ENCODE peak calls at places on chromosomes 1 and 21, in four cellular contexts. O, Q, X and K are unnamed samples.

GRCh38 chr1:3242408-3243270 is 173.6 kb downstream of the PRDM16 start:
- DNase-seq in Q (no peak), X (no peak), O (no peak), K (no peak)

GRCh38 chr1:228929476-228930027 is 194.3 kb downstream of the RHOU start:
- DNase-seq in X (no peak), O (no peak), Q (no peak), K (no peak)

GRCh38 chr1:147641695-147642592 is 28.4 kb downstream of the ACP6 start:
- DNase-seq in Q (peak), X (peak), O (peak), K (no peak)

GRCh38 chr1:155981266-155982088 is 3.1 kb upstream of the ARHGEF2 start:
- DNase-seq in O (no peak), Q (no peak), X (peak), K (no peak)

GRCh38 chr1:41754540-41754939 is 164.2 kb downstream of the HIVEP3 start:
- DNase-seq in Q (no peak), X (no peak), O (no peak), K (no peak)

GRCh38 chr1:167121375-167122120 is 27.7 kb downstream of the STYXL2 start:
- DNase-seq in Q (peak), X (no peak), O (peak), K (no peak)

GRCh38 chr1:216705686-216706085 is 17.5 kb downstream of the ESRRG start:
- DNase-seq in O (no peak), Q (peak), X (no peak), K (no peak)

GRCh38 chr1:39491146-39491921 is at the start of gene BMP8A:
- DNase-seq in O (peak), X (peak), Q (peak), K (no peak)

GRCh38 chr1:21115098-21115760 is 61.5 kb downstream of the EIF4G3 start:
- DNase-seq in Q (no peak), O (no peak), X (peak), K (no peak)

GRCh38 chr1:119910617-119911016 is 14.3 kb upstream of the ADAM30 start:
- DNase-seq in X (no peak), O (no peak), Q (no peak), K (no peak)

GRCh38 chr1:61973100-61973837 is 221.4 kb upstream of the L1TD1 start:
- DNase-seq in Q (no peak), O (no peak), X (no peak), K (no peak)

GRCh38 chr1:61967750-61968149 is 225.5 kb downstream of the PATJ start:
- DNase-seq in Q (no peak), X (no peak), O (no peak), K (no peak)

DNA sequence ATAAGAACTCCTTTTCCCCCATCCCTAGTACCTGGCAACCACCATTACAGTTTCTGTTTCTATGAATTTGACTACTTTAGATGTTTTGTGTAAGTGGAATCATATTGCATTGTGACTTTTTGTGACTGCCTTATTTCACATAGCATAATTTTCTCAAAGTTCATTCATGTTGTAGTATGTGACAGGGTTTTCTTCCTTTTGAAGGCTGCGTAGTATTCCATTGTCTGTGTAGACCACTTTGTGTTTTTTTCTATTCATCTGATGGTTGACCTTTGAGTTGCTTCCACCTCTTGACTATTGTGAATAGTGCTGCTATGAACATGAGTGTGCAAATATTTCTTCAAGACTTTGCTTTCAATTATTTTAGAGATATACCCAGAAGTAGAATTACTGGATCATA is 225.8 kb upstream of the L1TD1 start:
- DNase-seq in O (no peak), Q (no peak), X (no peak), K (no peak)
- TF ChIP-seq PBX3 in O (no peak), Q (no peak), X (no peak), K (no peak)

DNA sequence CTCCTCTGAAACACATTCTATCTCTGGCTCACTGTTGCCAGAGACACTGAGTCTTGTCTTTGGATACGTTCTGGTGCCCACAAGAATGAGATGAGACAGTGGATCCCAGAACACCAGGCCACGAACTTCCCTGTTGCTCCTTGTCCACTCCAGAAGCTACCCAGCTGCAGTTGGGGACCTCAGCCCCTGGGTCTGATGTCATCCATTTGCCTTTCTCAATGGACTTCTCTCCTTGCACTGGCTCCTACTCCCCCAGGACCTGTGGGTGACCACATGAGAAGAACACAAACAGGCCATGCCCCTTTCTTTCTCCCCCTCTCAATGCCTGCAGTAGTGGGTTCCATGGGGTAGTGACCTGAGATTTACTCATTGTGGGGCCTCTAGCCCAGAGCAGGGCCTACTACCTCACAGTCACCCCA is 5.9 kb downstream of the NBPF1 start:
- DNase-seq in X (no peak), Q (no peak), O (no peak), K (no peak)
- TF ChIP-seq PBX3 in X (no peak), Q (no peak), O (no peak), K (no peak)

DNA sequence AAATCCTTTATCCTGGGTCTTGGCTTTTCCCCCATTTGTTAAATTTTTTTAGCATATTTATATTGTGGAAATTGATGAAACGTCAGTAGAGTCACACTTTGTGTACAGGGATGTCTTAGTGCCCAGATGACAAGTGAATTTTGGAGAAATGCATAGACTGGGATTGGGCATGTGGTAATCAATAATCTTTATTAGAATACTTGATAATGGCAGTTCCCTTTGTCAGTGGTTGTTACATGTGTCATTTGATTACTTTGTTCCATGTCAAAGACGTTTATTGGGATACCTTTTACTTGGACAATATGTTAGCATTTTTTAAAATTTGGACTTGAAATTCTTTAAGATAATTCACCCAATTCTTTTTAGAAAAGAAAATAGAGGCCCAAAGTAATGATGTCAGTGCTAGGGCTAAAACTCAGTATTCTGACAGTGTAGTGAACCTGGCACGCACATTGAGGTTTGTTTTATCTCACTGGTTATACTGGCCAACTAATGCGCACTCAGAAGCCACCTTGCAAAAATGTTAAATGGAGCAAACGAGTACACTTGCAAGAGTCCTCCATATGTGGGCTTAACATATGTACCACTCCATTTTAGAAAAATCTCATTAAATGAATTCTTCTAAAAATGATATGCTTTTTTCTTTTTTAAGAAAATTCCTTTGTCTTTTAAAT is 9.2 kb downstream of the PRPF38B start:
- DNase-seq in O (no peak), X (no peak), Q (no peak), K (no peak)
- TF ChIP-seq PBX3 in O (no peak), X (no peak), Q (no peak), K (no peak)

DNA sequence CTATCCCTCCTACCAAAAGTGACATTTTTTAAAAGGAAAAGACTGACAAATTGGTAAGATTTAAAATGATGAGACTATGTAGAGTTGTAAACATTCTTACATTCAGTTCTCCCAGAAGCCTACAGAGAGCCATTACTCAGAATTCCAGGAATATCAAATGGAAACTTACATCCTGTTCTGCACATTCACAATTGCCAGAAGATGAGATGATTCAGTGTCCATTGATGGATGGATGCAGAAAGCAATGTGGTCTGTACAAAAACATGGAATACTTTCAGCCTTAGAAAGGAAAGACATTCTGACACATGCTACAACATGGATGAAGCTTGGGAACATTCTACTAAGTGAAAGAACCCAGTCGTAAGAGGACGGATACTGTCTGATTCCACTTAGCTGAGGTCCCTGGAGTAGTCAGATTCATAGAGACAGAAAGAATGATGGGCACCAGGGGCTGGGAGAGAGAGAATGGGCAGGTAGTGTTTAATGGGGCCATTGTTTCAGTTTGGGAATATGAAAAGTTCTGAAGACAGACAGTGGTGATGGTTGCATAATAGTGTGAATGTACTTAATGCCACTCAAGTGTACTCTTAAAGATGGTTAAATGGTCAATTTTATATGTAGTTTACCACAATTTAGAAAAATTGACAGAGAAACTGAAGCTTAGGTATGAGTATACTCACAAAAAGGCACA is 16.6 kb downstream of the MX1 start:
- DNase-seq in O (no peak), X (no peak), Q (no peak), K (no peak)
- TF ChIP-seq PBX3 in O (no peak), X (no peak), Q (peak), K (no peak)

DNA sequence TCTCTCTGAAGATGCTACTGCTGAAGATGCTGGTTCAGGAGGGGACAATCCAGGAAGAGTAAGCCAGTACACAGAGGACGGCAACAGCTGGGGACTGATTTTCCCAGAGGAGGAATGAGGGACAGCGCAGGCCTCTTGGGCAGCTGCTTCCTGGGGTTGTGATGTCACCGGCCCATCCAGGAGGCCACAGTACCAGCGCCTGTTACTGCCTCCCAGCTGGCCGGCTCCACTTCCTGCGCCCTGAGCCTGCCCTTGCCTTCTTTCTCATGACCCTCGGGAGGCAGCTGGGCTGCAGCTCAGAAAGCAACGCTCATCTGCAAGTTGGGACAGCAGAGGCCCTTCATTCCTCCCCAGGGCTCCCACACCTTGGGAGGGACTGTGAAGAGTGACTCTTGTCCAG is 21.9 kb upstream of the ID3 start:
- DNase-seq in Q (peak), X (no peak), O (no peak), K (no peak)
- TF ChIP-seq PBX3 in Q (no peak), X (no peak), O (no peak), K (no peak)